ENCODE peak calls at places on chromosomes 16 and 17, in four cellular contexts. One of them, this sample, is unnamed. For H4K20me1, the result is how much of the 10 kb centered on the place peaks cover.

GRCh38 chr16:57277586-57277985 is 6.9 kb downstream of the PLLP start:
- DNase-seq in DND-41: peak
- DNase-seq in HepG2: no peak
- DNase-seq in fibroblast of lung: peak
- DNase-seq in this sample: peak

GRCh38 chr17:1399679-1400512 is at the start of gene YWHAE:
- DNase-seq in DND-41: peak
- DNase-seq in HepG2: peak
- DNase-seq in fibroblast of lung: peak
- DNase-seq in this sample: peak

GRCh38 chr16:73268311-73268997 is 220.5 kb upstream of the ZFHX3 start:
- DNase-seq in DND-41: no peak
- DNase-seq in HepG2: peak
- DNase-seq in fibroblast of lung: no peak
- DNase-seq in this sample: peak

GRCh38 chr16:66166451-66166850 is 200.0 kb upstream of the CDH5 start:
- DNase-seq in DND-41: no peak
- DNase-seq in HepG2: peak
- DNase-seq in fibroblast of lung: peak
- DNase-seq in this sample: no peak

GRCh38 chr16:87320510-87321227 is 3.5 kb upstream of the C16orf95 start:
- DNase-seq in DND-41: no peak
- DNase-seq in HepG2: no peak
- DNase-seq in fibroblast of lung: no peak
- DNase-seq in this sample: no peak

GRCh38 chr17:42142371-42142896 is 12.4 kb downstream of the RAB5C start:
- DNase-seq in DND-41: no peak
- DNase-seq in HepG2: no peak
- DNase-seq in fibroblast of lung: peak
- DNase-seq in this sample: peak

GRCh38 chr16:12763517-12763916 is 40.2 kb downstream of the CPPED1 start:
- DNase-seq in DND-41: no peak
- DNase-seq in HepG2: peak
- DNase-seq in fibroblast of lung: no peak
- DNase-seq in this sample: peak

GRCh38 chr17:42647778-42648177 is 11.3 kb upstream of the TUBG2 start:
- DNase-seq in DND-41: no peak
- DNase-seq in HepG2: no peak
- DNase-seq in fibroblast of lung: no peak
- DNase-seq in this sample: no peak

GRCh38 chr16:57815987-57816745 is 13.9 kb upstream of the KIFC3 start:
- DNase-seq in DND-41: peak
- DNase-seq in HepG2: no peak
- DNase-seq in fibroblast of lung: peak
- DNase-seq in this sample: peak

GRCh38 chr16:28998837-28999236 is 14.0 kb downstream of the LAT start:
- DNase-seq in DND-41: no peak
- DNase-seq in HepG2: no peak
- DNase-seq in fibroblast of lung: no peak
- DNase-seq in this sample: no peak

GRCh38 chr17:82301916-82302497 is 15.4 kb downstream of the CD7 start:
- DNase-seq in DND-41: peak
- DNase-seq in HepG2: no peak
- DNase-seq in fibroblast of lung: no peak
- DNase-seq in this sample: no peak

GRCh38 chr16:83533193-83533592 is 274.6 kb upstream of the HSBP1 start:
- DNase-seq in DND-41: no peak
- DNase-seq in HepG2: no peak
- DNase-seq in fibroblast of lung: no peak
- DNase-seq in this sample: peak

GRCh38 chr17:67018429-67019125 is 25.8 kb upstream of the CACNG1 start:
- DNase-seq in DND-41: no peak
- DNase-seq in HepG2: no peak
- DNase-seq in fibroblast of lung: no peak
- DNase-seq in this sample: no peak

GRCh38 chr17:29091591-29092291 is 48.8 kb downstream of the PIPOX start:
- DNase-seq in DND-41: no peak
- DNase-seq in HepG2: no peak
- DNase-seq in fibroblast of lung: no peak
- DNase-seq in this sample: no peak

GRCh38 chr16:14042706-14043105 is 28.4 kb upstream of the MRTFB start:
- DNase-seq in DND-41: no peak
- DNase-seq in HepG2: no peak
- DNase-seq in fibroblast of lung: no peak
- DNase-seq in this sample: no peak

GRCh38 chr17:60398227-60398959 is 6.5 kb upstream of the USP32 start:
- DNase-seq in DND-41: no peak
- DNase-seq in HepG2: no peak
- DNase-seq in fibroblast of lung: no peak
- DNase-seq in this sample: no peak

GRCh38 chr17:73802314-73802713 is 158.1 kb upstream of the SDK2 start:
- DNase-seq in DND-41: no peak
- DNase-seq in HepG2: peak
- DNase-seq in fibroblast of lung: no peak
- DNase-seq in this sample: no peak

GRCh38 chr17:34201767-34202166 is 53.3 kb upstream of the CCL2 start:
- DNase-seq in DND-41: no peak
- DNase-seq in HepG2: no peak
- DNase-seq in fibroblast of lung: no peak
- DNase-seq in this sample: no peak

GRCh38 chr16:50836121-50836541 is 94.2 kb downstream of the CYLD start:
- DNase-seq in DND-41: no peak
- DNase-seq in HepG2: no peak
- DNase-seq in fibroblast of lung: no peak
- DNase-seq in this sample: no peak

GRCh38 chr16:65524997-65525396 is 403.1 kb upstream of the CDH11 start:
- DNase-seq in DND-41: no peak
- DNase-seq in HepG2: no peak
- DNase-seq in fibroblast of lung: peak
- DNase-seq in this sample: peak

GRCh38 chr17:64006361-64007088 is 8.4 kb downstream of the PRR29 start:
- DNase-seq in DND-41: no peak
- DNase-seq in HepG2: peak
- DNase-seq in fibroblast of lung: no peak
- DNase-seq in this sample: no peak

GRCh38 chr16:88695218-88695617 is 8.9 kb upstream of the SNAI3 start:
- DNase-seq in DND-41: no peak
- DNase-seq in HepG2: no peak
- DNase-seq in fibroblast of lung: no peak
- DNase-seq in this sample: no peak

GRCh38 chr16:89130448-89130847 is 36.8 kb downstream of the ACSF3 start:
- DNase-seq in DND-41: no peak
- DNase-seq in HepG2: no peak
- DNase-seq in fibroblast of lung: no peak
- DNase-seq in this sample: no peak

GRCh38 chr17:73291260-73291801 is 20.5 kb downstream of the CDC42EP4 start:
- DNase-seq in DND-41: no peak
- DNase-seq in HepG2: no peak
- DNase-seq in fibroblast of lung: peak
- DNase-seq in this sample: peak

GRCh38 chr16:74709477-74709877 is 8.8 kb upstream of the MLKL start:
- DNase-seq in DND-41: peak
- DNase-seq in HepG2: peak
- DNase-seq in fibroblast of lung: peak
- DNase-seq in this sample: peak

GRCh38 chr16:80806957-80807356 is 2.6 kb upstream of the CDYL2 start:
- DNase-seq in DND-41: no peak
- DNase-seq in HepG2: peak
- DNase-seq in fibroblast of lung: peak
- DNase-seq in this sample: peak

GRCh38 chr17:29578626-29579485 is 10.4 kb downstream of the TP53I13 start:
- DNase-seq in DND-41: no peak
- DNase-seq in HepG2: no peak
- DNase-seq in fibroblast of lung: no peak
- DNase-seq in this sample: no peak

GRCh38 chr17:36183001-36183810 is 6.8 kb upstream of the TBC1D3B start:
- DNase-seq in DND-41: no peak
- DNase-seq in HepG2: peak
- DNase-seq in fibroblast of lung: peak
- DNase-seq in this sample: peak

GRCh38 chr16:49776085-49776501 is 79.8 kb downstream of the ZNF423 start:
- DNase-seq in DND-41: no peak
- DNase-seq in HepG2: no peak
- DNase-seq in fibroblast of lung: no peak
- DNase-seq in this sample: no peak
- H4K20me1 ChIP-seq in DND-41: under half
- H4K20me1 ChIP-seq in HepG2: under half
- H4K20me1 ChIP-seq in fibroblast of lung: under half
- H4K20me1 ChIP-seq in this sample: under half

DNA sequence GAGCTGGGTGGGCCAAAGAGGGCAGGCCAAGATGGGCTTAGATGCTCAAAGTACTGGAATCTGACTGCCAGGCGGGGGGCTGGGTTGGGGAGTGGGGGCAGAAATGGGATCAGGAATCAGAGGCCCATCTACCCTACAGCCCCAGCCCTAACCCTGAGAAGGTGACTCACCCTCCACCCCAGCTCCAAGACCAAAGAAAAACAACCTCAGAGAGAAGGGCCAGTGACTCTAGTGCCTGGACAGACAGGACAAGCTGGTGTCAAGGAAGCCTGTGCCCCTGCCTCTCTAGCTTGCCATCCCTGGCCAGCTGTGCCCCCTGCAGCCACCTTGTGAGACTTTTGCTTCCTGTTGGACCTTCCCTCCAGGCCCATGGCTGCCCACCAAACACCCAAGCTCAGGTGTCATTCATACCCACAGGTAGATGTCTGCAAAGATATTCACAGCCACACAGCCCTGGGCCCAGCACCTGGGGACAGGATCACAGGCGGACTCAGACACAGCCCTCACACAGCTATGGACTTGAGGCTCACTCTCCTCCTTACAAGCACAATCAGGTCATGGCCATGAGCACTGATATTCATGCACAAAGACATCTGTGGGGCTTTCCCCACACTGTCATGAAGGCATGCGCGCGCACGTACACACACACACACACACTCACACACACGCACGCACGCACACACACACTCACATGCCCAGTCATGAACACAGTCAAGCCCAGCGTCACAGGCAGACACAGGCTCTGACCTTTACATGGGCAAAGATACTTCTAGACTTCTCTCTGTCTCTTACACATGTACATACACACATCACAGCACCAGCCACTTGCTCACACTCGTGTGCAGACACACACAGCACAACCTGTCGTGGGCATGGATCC is 2.8 kb downstream of the WNT3 start:
- DNase-seq in DND-41: no peak
- DNase-seq in HepG2: no peak
- DNase-seq in fibroblast of lung: no peak
- DNase-seq in this sample: no peak
- TF ChIP-seq EZH2 in DND-41: no peak
- TF ChIP-seq EZH2 in HepG2: no peak
- TF ChIP-seq EZH2 in fibroblast of lung: no peak
- TF ChIP-seq EZH2 in this sample: no peak

GRCh38 chr17:21300601-21301571 is 16.4 kb downstream of the MAP2K3 start:
- DNase-seq in DND-41: no peak
- DNase-seq in HepG2: no peak
- DNase-seq in fibroblast of lung: no peak
- DNase-seq in this sample: no peak
- H4K20me1 ChIP-seq in DND-41: under half
- H4K20me1 ChIP-seq in HepG2: under half
- H4K20me1 ChIP-seq in fibroblast of lung: under half
- H4K20me1 ChIP-seq in this sample: half or more

DNA sequence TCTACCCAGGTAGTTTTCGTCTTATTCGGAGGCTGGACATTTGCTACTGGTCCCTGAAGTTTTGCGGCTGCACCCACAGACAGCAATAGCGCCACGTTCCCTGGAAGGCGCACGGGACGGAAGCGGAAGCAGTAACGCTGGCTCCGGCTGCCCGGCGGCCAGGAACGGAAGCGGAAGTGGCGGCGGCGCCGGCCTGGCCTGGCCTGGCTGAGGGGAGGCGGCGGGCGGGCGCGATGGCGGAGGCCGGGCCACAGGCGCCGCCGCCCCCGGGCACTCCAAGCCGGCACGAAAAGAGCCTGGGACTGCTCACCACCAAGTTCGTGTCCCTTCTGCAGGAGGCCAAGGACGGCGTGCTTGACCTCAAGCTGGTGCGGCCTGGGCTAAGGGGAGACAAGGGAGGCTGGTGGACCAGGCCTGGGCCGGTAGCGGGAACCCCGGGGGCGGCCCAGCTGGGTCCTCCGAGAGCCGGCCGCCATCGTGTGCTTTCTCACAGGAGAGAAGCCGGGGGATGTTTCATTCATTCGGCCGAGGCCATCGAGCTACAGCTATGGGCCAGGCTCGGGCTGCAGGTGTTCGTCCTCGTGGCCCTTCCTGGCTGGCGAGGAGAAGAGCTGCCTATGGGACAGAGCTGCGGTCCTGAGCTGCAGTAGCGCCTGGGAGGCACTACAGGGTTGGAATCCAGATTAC is at the start of gene E2F4:
- DNase-seq in DND-41: peak
- DNase-seq in HepG2: peak
- DNase-seq in fibroblast of lung: peak
- DNase-seq in this sample: peak
- TF ChIP-seq EZH2 in DND-41: no peak
- TF ChIP-seq EZH2 in HepG2: peak
- TF ChIP-seq EZH2 in fibroblast of lung: no peak
- TF ChIP-seq EZH2 in this sample: no peak

DNA sequence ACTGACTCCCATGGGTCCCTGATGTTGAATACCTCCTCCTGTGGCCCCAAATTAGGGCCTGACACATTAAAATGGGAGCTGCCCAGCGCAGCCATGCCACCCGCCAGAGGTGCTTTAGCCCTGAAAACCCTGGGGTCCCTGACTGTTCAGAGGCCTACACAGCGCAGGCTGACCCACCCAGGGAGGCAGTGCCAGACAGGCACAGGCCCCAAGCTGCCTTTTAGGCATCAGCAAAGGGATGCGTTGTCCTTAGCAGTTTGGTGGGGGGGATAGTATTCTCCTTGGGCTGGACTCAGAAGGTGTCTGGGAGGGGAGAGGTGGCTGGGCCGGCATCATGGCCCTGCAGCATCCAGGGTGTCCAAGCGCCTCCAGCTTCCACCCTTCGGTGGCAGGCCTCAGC is 1.4 kb downstream of the RAPGEFL1 start:
- DNase-seq in DND-41: no peak
- DNase-seq in HepG2: no peak
- DNase-seq in fibroblast of lung: no peak
- DNase-seq in this sample: no peak
- H4K20me1 ChIP-seq in DND-41: under half
- H4K20me1 ChIP-seq in HepG2: under half
- H4K20me1 ChIP-seq in fibroblast of lung: under half
- H4K20me1 ChIP-seq in this sample: under half

This sample was measured in astrocyte.